ENCODE peak calls at places on chromosome 18, in eight cellular contexts. One of them, this sample, is unnamed.

GRCh38 chr18:36672437-36673344 is 156.1 kb downstream of the TPGS2 start:
- DNase-seq in esophagus squamous epithelium: no peak
- DNase-seq in pancreas: no peak
- DNase-seq in psoas muscle: peak
- DNase-seq in IMR-90: peak
- DNase-seq in GM12865: peak
- DNase-seq in breast epithelium: no peak
- DNase-seq in PC-9: no peak
- DNase-seq in this sample: peak

GRCh38 chr18:50034029-50034428 is 160.9 kb downstream of the MYO5B start:
- DNase-seq in GM12865: no peak
- DNase-seq in IMR-90: no peak
- DNase-seq in pancreas: no peak
- DNase-seq in esophagus squamous epithelium: no peak
- DNase-seq in PC-9: no peak
- DNase-seq in psoas muscle: no peak
- DNase-seq in breast epithelium: no peak
- DNase-seq in this sample: no peak

GRCh38 chr18:24271381-24272331 is 126.0 kb downstream of the OSBPL1A start:
- DNase-seq in pancreas: peak
- DNase-seq in PC-9: peak
- DNase-seq in IMR-90: peak
- DNase-seq in GM12865: peak
- DNase-seq in breast epithelium: peak
- DNase-seq in psoas muscle: peak
- DNase-seq in esophagus squamous epithelium: no peak
- DNase-seq in this sample: peak

GRCh38 chr18:55250729-55251128 is 291.5 kb upstream of the CCDC68 start:
- DNase-seq in GM12865: peak
- DNase-seq in IMR-90: peak
- DNase-seq in PC-9: no peak
- DNase-seq in breast epithelium: no peak
- DNase-seq in psoas muscle: no peak
- DNase-seq in pancreas: no peak
- DNase-seq in esophagus squamous epithelium: no peak
- DNase-seq in this sample: no peak

GRCh38 chr18:48629730-48630324 is 91.0 kb downstream of the CTIF start:
- DNase-seq in pancreas: no peak
- DNase-seq in psoas muscle: no peak
- DNase-seq in IMR-90: peak
- DNase-seq in PC-9: peak
- DNase-seq in GM12865: no peak
- DNase-seq in esophagus squamous epithelium: no peak
- DNase-seq in breast epithelium: no peak
- DNase-seq in this sample: no peak

GRCh38 chr18:60295776-60296175 is 76.8 kb downstream of the MC4R start:
- DNase-seq in breast epithelium: no peak
- DNase-seq in IMR-90: no peak
- DNase-seq in psoas muscle: no peak
- DNase-seq in PC-9: no peak
- DNase-seq in esophagus squamous epithelium: no peak
- DNase-seq in GM12865: no peak
- DNase-seq in pancreas: no peak
- DNase-seq in this sample: no peak

GRCh38 chr18:58761970-58762780 is 90.9 kb downstream of the MALT1 start:
- DNase-seq in breast epithelium: no peak
- DNase-seq in pancreas: no peak
- DNase-seq in PC-9: no peak
- DNase-seq in IMR-90: no peak
- DNase-seq in GM12865: no peak
- DNase-seq in psoas muscle: no peak
- DNase-seq in esophagus squamous epithelium: no peak
- DNase-seq in this sample: no peak

GRCh38 chr18:25253779-25254178 is 98.2 kb downstream of the ZNF521 start:
- DNase-seq in breast epithelium: no peak
- DNase-seq in pancreas: no peak
- DNase-seq in esophagus squamous epithelium: no peak
- DNase-seq in IMR-90: no peak
- DNase-seq in GM12865: no peak
- DNase-seq in PC-9: no peak
- DNase-seq in psoas muscle: no peak
- DNase-seq in this sample: no peak

GRCh38 chr18:37391698-37392548 is 173.7 kb downstream of the CELF4 start:
- DNase-seq in GM12865: peak
- DNase-seq in PC-9: no peak
- DNase-seq in breast epithelium: no peak
- DNase-seq in esophagus squamous epithelium: no peak
- DNase-seq in IMR-90: no peak
- DNase-seq in psoas muscle: no peak
- DNase-seq in pancreas: no peak
- DNase-seq in this sample: no peak

GRCh38 chr18:72601481-72601880 is 57.3 kb upstream of the CBLN2 start:
- DNase-seq in PC-9: no peak
- DNase-seq in psoas muscle: no peak
- DNase-seq in GM12865: no peak
- DNase-seq in breast epithelium: no peak
- DNase-seq in pancreas: no peak
- DNase-seq in esophagus squamous epithelium: no peak
- DNase-seq in IMR-90: no peak
- DNase-seq in this sample: no peak

GRCh38 chr18:11859903-11860407 is 8.7 kb downstream of the CHMP1B start:
- DNase-seq in breast epithelium: no peak
- DNase-seq in pancreas: no peak
- DNase-seq in GM12865: no peak
- DNase-seq in esophagus squamous epithelium: no peak
- DNase-seq in IMR-90: peak
- DNase-seq in psoas muscle: no peak
- DNase-seq in PC-9: peak
- DNase-seq in this sample: no peak

GRCh38 chr18:76672627-76673026 is 149.7 kb upstream of the ZNF236 start:
- DNase-seq in GM12865: no peak
- DNase-seq in PC-9: no peak
- DNase-seq in IMR-90: peak
- DNase-seq in psoas muscle: no peak
- DNase-seq in pancreas: no peak
- DNase-seq in esophagus squamous epithelium: no peak
- DNase-seq in breast epithelium: no peak
- DNase-seq in this sample: no peak

GRCh38 chr18:24268784-24269550 is 128.7 kb downstream of the OSBPL1A start:
- DNase-seq in breast epithelium: no peak
- DNase-seq in esophagus squamous epithelium: no peak
- DNase-seq in IMR-90: no peak
- DNase-seq in PC-9: peak
- DNase-seq in GM12865: no peak
- DNase-seq in pancreas: no peak
- DNase-seq in psoas muscle: no peak
- DNase-seq in this sample: no peak

GRCh38 chr18:7871560-7872456 is 304.7 kb downstream of the PTPRM start:
- DNase-seq in IMR-90: peak
- DNase-seq in breast epithelium: no peak
- DNase-seq in psoas muscle: no peak
- DNase-seq in pancreas: no peak
- DNase-seq in PC-9: peak
- DNase-seq in GM12865: no peak
- DNase-seq in esophagus squamous epithelium: no peak
- DNase-seq in this sample: peak

GRCh38 chr18:22650247-22650646 is 232.5 kb upstream of the CTAGE1 start:
- DNase-seq in psoas muscle: no peak
- DNase-seq in pancreas: no peak
- DNase-seq in esophagus squamous epithelium: no peak
- DNase-seq in PC-9: no peak
- DNase-seq in GM12865: no peak
- DNase-seq in IMR-90: no peak
- DNase-seq in breast epithelium: no peak
- DNase-seq in this sample: no peak

GRCh38 chr18:31386683-31387082 is 10.1 kb downstream of the DSG4 start:
- DNase-seq in breast epithelium: no peak
- DNase-seq in pancreas: no peak
- DNase-seq in GM12865: peak
- DNase-seq in esophagus squamous epithelium: no peak
- DNase-seq in psoas muscle: no peak
- DNase-seq in PC-9: peak
- DNase-seq in IMR-90: no peak
- DNase-seq in this sample: no peak

GRCh38 chr18:23585007-23585871 is 1.1 kb downstream of the NPC1 start:
- DNase-seq in IMR-90: no peak
- DNase-seq in psoas muscle: no peak
- DNase-seq in PC-9: peak
- DNase-seq in pancreas: no peak
- DNase-seq in GM12865: peak
- DNase-seq in breast epithelium: no peak
- DNase-seq in esophagus squamous epithelium: no peak
- DNase-seq in this sample: no peak

GRCh38 chr18:39806519-39806918 is 2148.5 kb upstream of the PIK3C3 start:
- DNase-seq in breast epithelium: no peak
- DNase-seq in pancreas: no peak
- DNase-seq in IMR-90: no peak
- DNase-seq in esophagus squamous epithelium: no peak
- DNase-seq in psoas muscle: no peak
- DNase-seq in PC-9: no peak
- DNase-seq in GM12865: no peak
- DNase-seq in this sample: no peak

GRCh38 chr18:25349131-25349925 is 2.6 kb downstream of the ZNF521 start:
- DNase-seq in PC-9: no peak
- DNase-seq in GM12865: no peak
- DNase-seq in psoas muscle: peak
- DNase-seq in IMR-90: peak
- DNase-seq in breast epithelium: no peak
- DNase-seq in pancreas: peak
- DNase-seq in esophagus squamous epithelium: no peak
- DNase-seq in this sample: no peak

GRCh38 chr18:78559584-78559983 is 420.0 kb upstream of the SALL3 start:
- DNase-seq in pancreas: no peak
- DNase-seq in esophagus squamous epithelium: no peak
- DNase-seq in IMR-90: no peak
- DNase-seq in GM12865: no peak
- DNase-seq in PC-9: no peak
- DNase-seq in psoas muscle: no peak
- DNase-seq in breast epithelium: no peak
- DNase-seq in this sample: no peak

GRCh38 chr18:58603365-58604067 is 25.4 kb downstream of the ALPK2 start:
- DNase-seq in IMR-90: peak
- DNase-seq in psoas muscle: no peak
- DNase-seq in pancreas: no peak
- DNase-seq in PC-9: no peak
- DNase-seq in GM12865: no peak
- DNase-seq in breast epithelium: no peak
- DNase-seq in esophagus squamous epithelium: no peak
- DNase-seq in this sample: no peak

DNA sequence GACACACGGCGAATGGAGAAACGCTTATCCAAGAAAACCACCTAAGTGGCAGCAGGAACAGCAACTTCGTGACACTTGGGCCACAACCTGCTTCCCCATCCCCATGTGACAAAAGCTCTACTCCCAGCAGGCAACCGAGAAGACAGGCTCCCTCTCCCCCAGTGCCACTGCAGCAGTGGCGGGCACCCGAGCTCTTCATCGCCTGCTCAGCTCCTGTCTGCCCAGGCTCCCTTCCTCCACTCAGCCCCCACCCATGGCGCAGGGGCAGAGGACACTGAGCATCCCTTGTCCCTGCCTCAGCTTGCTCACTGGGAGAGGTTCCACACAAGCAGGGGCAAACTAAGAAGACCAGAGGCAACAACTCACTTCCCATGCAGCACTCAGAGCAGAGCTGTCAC is 22.9 kb downstream of the SLC66A2 start:
- DNase-seq in esophagus squamous epithelium: no peak
- DNase-seq in GM12865: no peak
- DNase-seq in pancreas: no peak
- DNase-seq in PC-9: no peak
- DNase-seq in psoas muscle: no peak
- DNase-seq in IMR-90: no peak
- DNase-seq in breast epithelium: peak
- DNase-seq in this sample: peak
- H3K4me3 ChIP-seq in esophagus squamous epithelium: no peak
- H3K4me3 ChIP-seq in GM12865: no peak
- H3K4me3 ChIP-seq in pancreas: no peak
- H3K4me3 ChIP-seq in PC-9: no peak
- H3K4me3 ChIP-seq in psoas muscle: no peak
- H3K4me3 ChIP-seq in IMR-90: no peak
- H3K4me3 ChIP-seq in breast epithelium: no peak
- H3K4me3 ChIP-seq in this sample: no peak

DNA sequence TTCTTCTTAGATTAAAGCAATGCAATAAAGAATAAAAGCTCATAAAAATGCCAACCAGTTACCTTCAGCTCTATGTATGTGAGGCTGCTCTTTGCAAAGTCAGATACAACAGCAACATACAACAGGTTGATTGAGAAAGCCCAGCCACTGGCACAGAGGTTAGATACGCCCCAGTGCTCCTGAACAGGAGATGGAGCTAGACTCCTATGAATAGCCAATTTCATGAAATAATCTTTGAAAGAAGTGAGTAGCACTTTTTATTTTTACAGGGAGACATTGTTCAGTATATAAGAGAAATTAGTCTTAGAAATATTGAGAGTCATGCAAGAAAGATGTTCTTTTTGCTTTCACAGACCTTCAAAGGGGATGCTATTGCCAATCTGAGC is 362.4 kb upstream of the MEX3C start:
- DNase-seq in breast epithelium: no peak
- DNase-seq in IMR-90: no peak
- DNase-seq in pancreas: no peak
- DNase-seq in GM12865: no peak
- DNase-seq in PC-9: no peak
- DNase-seq in esophagus squamous epithelium: no peak
- DNase-seq in psoas muscle: no peak
- DNase-seq in this sample: no peak
- TF ChIP-seq CTCF in breast epithelium: no peak
- TF ChIP-seq CTCF in IMR-90: no peak
- TF ChIP-seq CTCF in pancreas: no peak
- TF ChIP-seq CTCF in GM12865: no peak
- TF ChIP-seq CTCF in PC-9: no peak
- TF ChIP-seq CTCF in esophagus squamous epithelium: no peak
- TF ChIP-seq CTCF in psoas muscle: no peak
- TF ChIP-seq CTCF in this sample: no peak

GRCh38 chr18:8942021-8942908 is 160.2 kb upstream of the NDUFV2 start:
- DNase-seq in pancreas: no peak
- DNase-seq in PC-9: no peak
- DNase-seq in GM12865: no peak
- DNase-seq in breast epithelium: no peak
- DNase-seq in IMR-90: no peak
- DNase-seq in psoas muscle: no peak
- DNase-seq in esophagus squamous epithelium: no peak
- DNase-seq in this sample: no peak
- H3K4me3 ChIP-seq in pancreas: no peak
- H3K4me3 ChIP-seq in PC-9: no peak
- H3K4me3 ChIP-seq in GM12865: no peak
- H3K4me3 ChIP-seq in breast epithelium: no peak
- H3K4me3 ChIP-seq in IMR-90: no peak
- H3K4me3 ChIP-seq in psoas muscle: no peak
- H3K4me3 ChIP-seq in esophagus squamous epithelium: no peak
- H3K4me3 ChIP-seq in this sample: no peak

DNA sequence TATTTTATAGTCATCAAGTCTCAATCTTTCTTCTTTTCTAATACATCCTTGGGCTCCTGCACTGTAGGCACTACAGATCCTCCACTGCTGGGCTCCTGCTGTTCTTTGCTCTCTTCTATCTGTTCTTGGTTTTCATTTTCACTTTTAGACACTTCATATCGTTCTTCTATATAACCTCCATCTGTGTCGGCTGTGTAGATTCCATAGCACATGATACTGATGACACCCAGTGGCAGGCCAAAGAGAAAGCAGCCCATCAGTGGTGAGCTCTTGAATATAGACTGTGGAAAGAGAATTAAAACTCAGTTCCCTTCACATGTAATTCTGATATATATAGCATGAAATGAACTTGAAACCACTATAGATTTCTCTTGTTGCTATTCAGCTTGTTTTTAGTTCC is 38.0 kb downstream of the TMX3 start:
- DNase-seq in esophagus squamous epithelium: no peak
- DNase-seq in pancreas: no peak
- DNase-seq in IMR-90: peak
- DNase-seq in PC-9: no peak
- DNase-seq in breast epithelium: no peak
- DNase-seq in psoas muscle: no peak
- DNase-seq in GM12865: peak
- DNase-seq in this sample: no peak
- TF ChIP-seq CTCF in esophagus squamous epithelium: no peak
- TF ChIP-seq CTCF in pancreas: no peak
- TF ChIP-seq CTCF in IMR-90: peak
- TF ChIP-seq CTCF in PC-9: no peak
- TF ChIP-seq CTCF in breast epithelium: no peak
- TF ChIP-seq CTCF in psoas muscle: no peak
- TF ChIP-seq CTCF in GM12865: no peak
- TF ChIP-seq CTCF in this sample: no peak

This sample was measured in left lung.